ENCODE peak calls at places on chromosome 19, in six cellular contexts. C, M, J, W, B and X are unnamed samples.

GRCh38 chr19:31145909-31146453 is 203.3 kb downstream of the TSHZ3 start:
- DNase-seq in M (no peak), J (no peak), C (no peak), W (no peak), B (no peak), X (no peak)

GRCh38 chr19:12325690-12326089 is 7.7 kb downstream of the ZNF563 start:
- DNase-seq in B (no peak), J (no peak), M (no peak), C (no peak), W (no peak), X (no peak)

GRCh38 chr19:35704218-35704617 is at the start of gene ZBTB32:
- DNase-seq in B (no peak), M (no peak), C (no peak), J (peak), W (peak), X (no peak)

GRCh38 chr19:54162241-54162805 is 2.8 kb upstream of the LENG1 start:
- DNase-seq in C (peak), B (peak), W (peak), J (peak), M (peak), X (no peak)

GRCh38 chr19:23401086-23401485 is 5.8 kb upstream of the ZNF91 start:
- DNase-seq in M (no peak), B (no peak), W (no peak), C (no peak), J (no peak), X (no peak)

GRCh38 chr19:3344608-3345598 is 21.5 kb upstream of the NFIC start:
- DNase-seq in M (no peak), W (no peak), B (no peak), C (no peak), J (no peak), X (no peak)

GRCh38 chr19:51552996-51553725 is 17.9 kb upstream of the ZNF175 start:
- DNase-seq in C (no peak), B (peak), M (no peak), W (peak), J (peak), X (peak)

GRCh38 chr19:55638864-55639359 is 1.9 kb upstream of the ZNF580 start:
- DNase-seq in W (no peak), J (no peak), M (no peak), C (no peak), B (no peak), X (no peak)

GRCh38 chr19:45102481-45102880 is 9.5 kb downstream of the PPP1R37 start:
- DNase-seq in B (no peak), M (no peak), J (no peak), W (no peak), C (no peak), X (no peak)

GRCh38 chr19:1063030-1063908 is 3.7 kb upstream of the ARHGAP45 start:
- DNase-seq in B (peak), J (peak), W (no peak), M (no peak), C (no peak), X (no peak)

GRCh38 chr19:39826311-39826945 is 7.5 kb downstream of the DYRK1B start:
- DNase-seq in C (no peak), W (no peak), B (no peak), J (no peak), M (no peak), X (no peak)

GRCh38 chr19:56110515-56111448 is 10.3 kb downstream of the ZNF787 start:
- DNase-seq in M (no peak), W (no peak), C (no peak), B (peak), J (peak), X (no peak)

GRCh38 chr19:13748169-13748884 is 16.0 kb upstream of the MRI1 start:
- DNase-seq in C (no peak), M (no peak), J (no peak), B (peak), W (peak), X (no peak)

GRCh38 chr19:51478381-51479285 is at the start of gene CEACAM18:
- DNase-seq in J (no peak), C (no peak), W (no peak), M (no peak), B (no peak), X (no peak)

GRCh38 chr19:55585658-55586339 is 5.2 kb upstream of the ZNF579 start:
- DNase-seq in W (no peak), B (peak), C (no peak), M (no peak), J (peak), X (peak)

GRCh38 chr19:38727306-38727867 is 16.9 kb downstream of the CAPN12 start:
- DNase-seq in W (no peak), J (no peak), C (no peak), M (no peak), B (no peak), X (no peak)

GRCh38 chr19:57688011-57688763 is 6.4 kb downstream of the ZNF551 start:
- DNase-seq in C (no peak), W (peak), B (no peak), J (no peak), M (no peak), X (no peak)

GRCh38 chr19:1109032-1109541 is 5.3 kb downstream of the GPX4 start:
- DNase-seq in B (no peak), J (no peak), M (no peak), W (no peak), C (no peak), X (no peak)

GRCh38 chr19:15379996-15380647 is 535 bp upstream of the AKAP8 start:
- DNase-seq in B (peak), M (no peak), C (no peak), J (peak), W (peak), X (peak)

GRCh38 chr19:41233748-41234240 is 14.8 kb downstream of the AXL start:
- DNase-seq in M (no peak), C (no peak), J (no peak), W (no peak), B (peak), X (no peak)

GRCh38 chr19:351976-352625 is 7.5 kb upstream of the MIER2 start:
- DNase-seq in J (no peak), B (peak), W (no peak), M (no peak), C (no peak), X (no peak)

GRCh38 chr19:13499682-13500081 is 6.6 kb downstream of the CACNA1A start:
- DNase-seq in J (no peak), C (no peak), M (no peak), W (no peak), B (no peak), X (no peak)

GRCh38 chr19:55147408-55148251 is 1.4 kb downstream of the TNNT1 start:
- DNase-seq in M (no peak), B (no peak), C (no peak), W (no peak), J (no peak), X (no peak)

GRCh38 chr19:55621673-55622231 is 2.6 kb downstream of the ZNF784 start:
- DNase-seq in W (no peak), J (no peak), C (no peak), M (no peak), B (no peak), X (no peak)

GRCh38 chr19:24048261-24048660 is 38.7 kb upstream of the ZNF254 start:
- DNase-seq in B (no peak), M (no peak), J (no peak), C (no peak), W (no peak), X (no peak)

GRCh38 chr19:4064073-4064550 is 2.6 kb downstream of the ZBTB7A start:
- DNase-seq in B (peak), J (no peak), M (no peak), C (no peak), W (no peak), X (no peak)

GRCh38 chr19:38737297-38737865 is 6.9 kb downstream of the CAPN12 start:
- DNase-seq in B (no peak), M (no peak), C (no peak), W (peak), J (no peak), X (no peak)

GRCh38 chr19:47471381-47471732 is 336 bp downstream of the SLC8A2 start:
- DNase-seq in B (no peak), J (no peak), C (no peak), W (no peak), M (no peak), X (no peak)

GRCh38 chr19:2047449-2048103 is 3.5 kb downstream of the MKNK2 start:
- DNase-seq in J (no peak), M (no peak), B (peak), W (no peak), C (no peak), X (no peak)

GRCh38 chr19:55544776-55545439 is 435 bp downstream of the SBK3 start:
- DNase-seq in B (no peak), J (no peak), M (no peak), W (no peak), C (no peak), X (no peak)

GRCh38 chr19:1616396-1616795 is 11.1 kb upstream of the UQCR11 start:
- DNase-seq in C (no peak), B (no peak), W (no peak), J (no peak), M (no peak), X (no peak)

GRCh38 chr19:43784981-43785808 is 4.4 kb upstream of the KCNN4 start:
- DNase-seq in M (no peak), W (peak), J (peak), C (no peak), B (peak), X (no peak)

GRCh38 chr19:15427350-15427700 is 8.5 kb upstream of the AKAP8L start:
- DNase-seq in C (no peak), W (no peak), M (no peak), J (no peak), B (no peak), X (no peak)

GRCh38 chr19:10975374-10976036 is 14.7 kb downstream of the SMARCA4 start:
- DNase-seq in M (no peak), C (no peak), J (no peak), W (no peak), B (peak), X (no peak)

GRCh38 chr19:1251503-1252220 is 3.3 kb downstream of the MIDN start:
- DNase-seq in J (no peak), W (no peak), M (no peak), C (no peak), B (peak), X (no peak)

GRCh38 chr19:40718774-40719391 is 2.0 kb downstream of the ITPKC start:
- DNase-seq in J (peak), C (no peak), W (peak), B (peak), M (no peak), X (peak)

GRCh38 chr19:1159864-1160595 is 14.0 kb downstream of the SBNO2 start:
- DNase-seq in J (no peak), B (no peak), M (no peak), W (no peak), C (no peak), X (no peak)

DNA sequence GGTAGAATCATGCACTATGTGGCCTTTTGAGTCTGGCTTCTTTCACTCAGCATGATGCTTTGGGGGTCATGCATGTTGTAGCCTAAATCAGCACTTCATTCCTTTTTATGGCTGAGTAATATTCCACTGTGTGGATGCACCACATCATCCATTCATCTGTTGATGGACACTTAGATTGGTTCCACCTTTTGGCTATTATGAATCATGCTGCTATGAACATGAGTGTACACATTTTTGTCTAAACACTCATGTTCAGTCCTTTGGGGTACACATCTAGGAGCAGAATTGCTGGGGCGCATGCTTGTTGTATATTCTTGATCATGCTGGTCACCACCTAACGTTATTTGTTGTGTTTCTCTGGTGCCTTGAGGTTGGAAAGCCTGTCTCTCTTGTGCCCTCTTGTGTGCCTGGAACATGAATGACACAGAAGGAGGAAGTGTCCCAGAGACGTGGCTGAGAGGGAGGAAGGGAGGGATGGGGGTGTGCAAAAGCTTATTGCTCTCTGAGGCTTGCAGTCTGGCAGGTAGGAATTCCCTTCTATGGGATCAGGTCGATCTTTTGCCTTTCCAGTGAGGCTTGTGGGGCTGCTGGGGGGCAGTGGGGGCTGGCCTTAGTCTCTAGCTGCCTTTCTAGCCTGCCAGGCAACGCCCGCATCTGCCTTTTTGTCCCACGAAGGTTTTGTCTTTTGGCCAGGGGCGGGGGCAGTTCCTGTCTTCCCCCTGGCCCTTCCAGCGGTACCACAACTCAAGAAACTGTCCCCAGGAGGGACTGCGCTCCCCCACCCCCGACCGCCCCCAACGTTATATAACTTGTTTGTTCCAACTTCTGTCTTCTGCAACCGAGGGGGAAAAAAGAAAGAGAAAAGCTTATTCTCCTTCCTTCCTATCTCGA is 7.6 kb downstream of the KLHL26 start:
- DNase-seq in M (no peak), C (no peak), J (no peak), W (peak), B (peak), X (no peak)
- TF ChIP-seq CTCF in M (no peak), C (peak), J (peak), W (no peak), B (no peak), X (no peak)

DNA sequence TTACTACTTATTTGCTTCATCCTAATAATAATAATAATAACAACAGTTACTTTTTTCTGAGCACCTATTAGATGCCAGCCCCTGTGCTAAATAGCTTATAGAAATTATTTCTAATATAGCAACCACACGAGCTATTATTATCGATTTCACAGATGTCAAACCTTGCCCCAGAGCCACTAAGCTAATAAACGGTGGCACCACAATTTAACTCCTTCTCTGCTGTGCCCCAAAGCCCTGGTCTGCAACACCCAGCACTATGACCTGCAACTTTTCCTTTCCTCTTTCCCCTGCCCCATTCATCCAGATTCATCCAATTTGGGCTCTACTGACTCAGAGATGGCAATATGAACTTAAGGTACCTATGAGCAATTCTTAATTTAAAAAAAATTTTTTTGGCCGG is 6.4 kb downstream of the RFX2 start:
- DNase-seq in M (no peak), W (no peak), B (no peak), C (no peak), J (no peak), X (no peak)
- TF ChIP-seq CTCF in M (no peak), W (no peak), B (no peak), C (no peak), J (no peak), X (no peak)

DNA sequence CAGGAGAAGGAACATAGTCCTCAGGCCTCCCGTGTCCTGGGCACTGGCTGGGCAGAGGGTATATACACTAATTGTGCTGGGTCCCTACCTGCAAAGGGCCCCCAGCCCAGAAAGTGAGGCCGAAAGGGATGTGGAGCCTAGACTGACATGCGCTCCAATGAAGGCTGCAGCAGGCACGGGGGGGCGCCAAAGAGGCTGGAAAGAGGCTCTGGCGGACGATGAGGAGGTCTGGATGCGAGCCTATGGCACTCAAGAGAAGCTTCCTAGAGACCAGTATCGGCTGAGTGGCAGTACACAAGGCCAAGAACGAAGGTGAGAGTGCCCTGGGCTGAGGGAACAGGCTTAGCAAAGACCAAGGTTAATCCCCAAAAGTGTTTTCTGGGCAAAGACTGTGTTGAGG is 16.6 kb downstream of the VRK3 start:
- DNase-seq in J (no peak), B (no peak), M (no peak), W (no peak), C (no peak), X (no peak)
- TF ChIP-seq CTCF in J (no peak), B (no peak), M (no peak), W (peak), C (no peak), X (peak)

DNA sequence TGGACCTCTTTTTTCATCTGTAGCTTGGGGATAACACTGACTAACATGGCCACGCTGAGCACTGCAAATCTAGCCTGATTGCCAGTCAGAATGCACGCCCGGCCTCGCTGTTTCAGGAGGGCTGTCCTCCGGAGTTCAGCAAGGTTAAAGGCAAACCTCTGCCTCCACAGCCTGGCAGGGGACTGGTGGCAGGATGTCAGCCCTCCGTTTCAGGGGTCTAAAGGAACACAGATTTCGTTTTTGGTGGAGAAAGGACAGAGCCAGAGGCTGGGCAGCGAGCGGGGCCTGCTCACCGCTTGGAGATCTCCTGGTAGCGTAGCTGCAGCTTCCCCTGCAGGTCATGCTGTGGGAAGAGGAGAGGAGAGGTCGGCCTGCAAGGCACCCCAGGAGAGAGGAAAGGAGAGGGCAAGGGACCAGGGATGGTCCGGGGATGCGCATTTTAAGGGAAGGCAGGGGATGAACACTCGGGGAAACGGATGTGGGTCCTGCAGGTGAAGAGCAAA is 560 bp downstream of the NDUFA7 start:
- DNase-seq in W (no peak), B (no peak), C (no peak), J (no peak), M (no peak), X (no peak)
- TF ChIP-seq CTCF in W (no peak), B (no peak), C (no peak), J (no peak), M (no peak), X (no peak)